ENCODE peak calls at places on chromosomes 13 and 19, in seven cellular contexts. Z is OCI-LY7, S is neural progenitor cell, N is fibroblast of lung, E is GM23248, T is endothelial cell of umbilical vein, B is HepG2. U is an unnamed sample.

GRCh38 chr19:53594811-53595509 is 36.8 kb upstream of the DPRX start:
- DNase-seq in Z (no peak), S (peak; percentile 34), N (no peak), E (no peak), T (no peak), B (no peak), U (no peak)

GRCh38 chr13:31094331-31095015 is 67.2 kb downstream of the HSPH1 start:
- DNase-seq in Z (no peak), S (no peak), N (no peak), E (no peak), T (no peak), B (no peak), U (no peak)

GRCh38 chr13:26985285-26985878 is 186.2 kb downstream of the USP12 start:
- DNase-seq in Z (peak; percentile 82), S (peak; percentile 87), N (peak; percentile 64), E (peak; percentile 86), T (peak; percentile 77), B (peak; percentile 74), U (peak; percentile 85)

GRCh38 chr19:3983936-3984583 is 1.2 kb downstream of the EEF2 start:
- DNase-seq in Z (peak; percentile 81), S (no peak), N (peak; percentile 36), E (peak; percentile 88), T (peak; percentile 34), B (no peak), U (peak; percentile 57)

GRCh38 chr19:18809149-18809978 is 18.3 kb upstream of the COMP start:
- DNase-seq in Z (no peak), S (no peak), N (peak; percentile 59), E (peak; percentile 92), T (no peak), B (no peak), U (peak; percentile 57)

GRCh38 chr13:80871481-80871880 is 530.6 kb upstream of the SPRY2 start:
- DNase-seq in Z (no peak), S (no peak), N (peak; percentile 67), E (no peak), T (peak; percentile 95), B (no peak), U (no peak)

GRCh38 chr13:63274772-63275171 is 1859.1 kb upstream of the PCDH20 start:
- DNase-seq in Z (no peak), S (no peak), N (no peak), E (no peak), T (no peak), B (no peak), U (no peak)

GRCh38 chr19:53612762-53613526 is 18.9 kb upstream of the DPRX start:
- DNase-seq in Z (no peak), S (peak; percentile 36), N (no peak), E (no peak), T (no peak), B (peak; percentile 72), U (peak; percentile 35)

GRCh38 chr13:27797228-27797624 is 4.9 kb downstream of the GSX1 start:
- DNase-seq in Z (no peak), S (peak; percentile 90), N (peak; percentile 15), E (peak; percentile 49), T (peak; percentile 14), B (no peak), U (peak; percentile 66)

GRCh38 chr19:19111138-19111835 is 27.0 kb downstream of the TMEM161A start:
- DNase-seq in Z (no peak), S (no peak), N (no peak), E (no peak), T (no peak), B (no peak), U (no peak)

GRCh38 chr19:4077800-4078683 is 11.3 kb upstream of the ZBTB7A start:
- DNase-seq in Z (peak; percentile 55), S (no peak), N (no peak), E (peak; percentile 64), T (peak; percentile 25), B (no peak), U (peak; percentile 52)

GRCh38 chr19:10553943-10554381 is 10.3 kb downstream of the ATG4D start:
- DNase-seq in Z (peak; percentile 82), S (no peak), N (no peak), E (no peak), T (no peak), B (no peak), U (no peak)

GRCh38 chr19:3785464-3785937 is 680 bp downstream of the MATK start:
- DNase-seq in Z (no peak), S (peak; percentile 2), N (no peak), E (no peak), T (no peak), B (no peak), U (no peak)

GRCh38 chr19:45152504-45153338 is 8.1 kb downstream of the NKPD1 start:
- DNase-seq in Z (no peak), S (peak; percentile 85), N (peak; percentile 54), E (peak; percentile 65), T (peak; percentile 48), B (no peak), U (peak; percentile 45)

GRCh38 chr19:33306853-33307792 is 4.8 kb upstream of the CEBPA start:
- DNase-seq in Z (no peak), S (no peak), N (no peak), E (no peak), T (no peak), B (no peak), U (no peak)

DNA sequence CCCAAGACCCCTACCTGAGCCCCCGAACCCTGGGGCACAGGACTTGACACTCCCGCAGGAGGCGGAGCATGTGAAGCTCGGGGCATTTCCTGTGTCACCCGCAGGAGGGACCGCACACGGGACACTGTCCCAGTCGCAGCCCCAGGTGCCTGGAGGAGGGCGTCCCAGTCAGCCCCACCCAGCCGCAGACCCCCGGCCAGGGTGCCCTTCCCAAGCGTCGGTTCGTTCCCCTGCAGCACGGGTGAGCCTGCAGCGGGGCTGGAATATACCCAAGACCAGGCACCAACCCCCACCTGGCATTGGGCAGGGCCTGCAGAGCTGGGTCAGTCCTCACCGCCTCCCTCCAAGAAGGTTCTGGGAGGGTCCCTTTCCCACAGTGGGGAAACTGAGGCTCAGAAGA is 21.6 kb downstream of the TCF3 start:
- DNase-seq in Z (no peak), S (no peak), N (no peak), E (no peak), T (no peak), B (no peak), U (no peak)
- H4K20me1 ChIP-seq in Z (peaks cover 23% of the 10 kb centered on the region), S (peaks cover 78% of the 10 kb centered on the region), N (no peaks in the 10 kb centered on the region), E (no peaks in the 10 kb centered on the region), T (no peaks in the 10 kb centered on the region), B (no peaks in the 10 kb centered on the region), U (no peaks in the 10 kb centered on the region)

GRCh38 chr13:21060063-21060826 is 1.1 kb downstream of the LATS2 start:
- DNase-seq in Z (no peak), S (peak; percentile 61), N (peak; percentile 57), E (peak; percentile 78), T (peak; percentile 42), B (no peak), U (peak; percentile 72)
- H2AFZ ChIP-seq in Z (no peak overlapping the region), S (no peak overlapping the region), N (no peak overlapping the region), E (no peak overlapping the region), T (no peak overlapping the region), B (no peak overlapping the region), U (peak overlapping the region; percentile 93)

DNA sequence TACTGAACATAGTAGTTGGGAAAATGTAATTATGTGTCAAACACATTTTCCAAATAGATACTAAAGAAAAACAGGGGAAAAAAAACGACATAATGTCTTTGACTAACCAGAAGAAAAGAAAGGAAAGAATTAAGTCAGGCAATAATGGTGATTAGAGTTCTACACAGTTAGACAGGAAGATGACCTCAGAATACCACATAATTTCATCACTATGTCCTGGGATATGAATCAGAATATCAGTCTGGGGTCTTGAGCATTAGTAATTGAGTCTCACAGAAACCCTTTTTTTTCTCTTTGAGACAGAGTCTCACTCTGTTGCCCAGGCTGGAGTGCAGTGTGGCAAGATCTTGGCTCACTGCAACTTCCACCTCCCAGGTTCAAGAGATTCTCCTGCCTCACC is 503.4 kb downstream of the SLITRK1 start:
- DNase-seq in Z (no peak), S (no peak), N (peak; percentile 8), E (peak; percentile 8), T (no peak), B (no peak), U (no peak)
- H4K20me1 ChIP-seq in Z (no peaks in the 10 kb centered on the region), S (no peaks in the 10 kb centered on the region), N (no peaks in the 10 kb centered on the region), E (no peaks in the 10 kb centered on the region), T (no peaks in the 10 kb centered on the region), B (no peaks in the 10 kb centered on the region), U (no peaks in the 10 kb centered on the region)

GRCh38 chr19:5129691-5130090 is 160.8 kb downstream of the KDM4B start:
- DNase-seq in Z (no peak), S (no peak), N (no peak), E (no peak), T (no peak), B (no peak), U (no peak)

GRCh38 chr19:5131031-5131865 is 162.3 kb downstream of the KDM4B start:
- DNase-seq in Z (peak; percentile 78), S (no peak), N (no peak), E (no peak), T (no peak), B (no peak), U (peak; percentile 70)

GRCh38 chr19:5131866-5132561 is 163.1 kb downstream of the KDM4B start:
- DNase-seq in Z (peak; percentile 57), S (peak; percentile 78), N (peak; percentile 19), E (no peak), T (no peak), B (no peak), U (peak; percentile 71)

GRCh38 chr19:5128932-5129389 is 160.0 kb downstream of the KDM4B start:
- DNase-seq in Z (no peak), S (no peak), N (peak; percentile 28), E (peak; percentile 37), T (peak; percentile 38), B (no peak), U (peak; percentile 80)

DNA sequence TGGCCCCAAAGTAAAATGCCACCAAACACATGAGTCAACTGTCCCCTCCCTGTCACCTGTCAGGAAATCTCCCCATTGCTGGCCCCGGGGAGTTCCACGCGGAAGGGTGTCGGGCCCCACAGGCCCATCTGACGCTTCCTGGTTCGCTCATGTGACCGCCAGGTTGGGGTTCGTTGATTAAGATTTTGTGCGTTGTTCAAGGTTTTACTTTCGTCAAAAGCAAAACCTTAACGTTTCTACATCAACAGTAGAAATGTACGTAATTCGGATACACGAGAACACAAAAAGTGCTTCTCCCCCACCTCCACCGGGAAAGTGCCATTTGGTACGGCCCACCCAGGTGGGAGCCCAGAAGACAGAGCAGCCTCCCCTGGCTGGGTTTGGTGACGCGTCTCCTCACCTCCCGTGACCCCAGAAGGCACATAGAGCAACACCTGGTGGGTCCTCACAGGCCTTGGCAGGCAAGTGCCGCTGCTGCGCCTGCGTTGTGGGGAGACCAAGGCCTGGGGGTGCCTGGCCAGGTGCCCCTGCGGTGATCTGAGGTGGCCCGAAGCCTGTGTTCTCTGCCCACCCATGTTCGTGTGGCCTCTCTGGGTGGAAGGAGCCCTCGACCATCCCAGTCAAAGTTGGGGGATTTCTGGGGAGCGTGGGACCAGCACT is 161.6 kb downstream of the KDM4B start:
- DNase-seq in Z (peak; percentile 82), S (no peak), N (no peak), E (no peak), T (no peak), B (no peak), U (no peak)
- H2AFZ ChIP-seq in Z (peak overlapping the region; percentile 74), S (no peak overlapping the region), N (no peak overlapping the region), E (no peak overlapping the region), T (no peak overlapping the region), B (no peak overlapping the region), U (no peak overlapping the region)